ENCODE peak calls at places on chromosomes 7 and 10, in nine cellular contexts. One of them, this sample, is unnamed.

GRCh38 chr10:129853236-129853946 is 110.7 kb downstream of the EBF3 start:
- DNase-seq in neural progenitor cell: no peak
- DNase-seq in hepatocyte: peak; percentile 64
- DNase-seq in suprapubic skin: no peak
- DNase-seq in GM23248: peak; percentile 40
- DNase-seq in RWPE1: peak; percentile 33
- DNase-seq in left ventricle myocardium inferior: no peak
- DNase-seq in tibial artery: no peak
- DNase-seq in endodermal cell: no peak
- DNase-seq in this sample: no peak

GRCh38 chr7:148935451-148935850 is 51.4 kb upstream of the EZH2 start:
- DNase-seq in neural progenitor cell: no peak
- DNase-seq in hepatocyte: no peak
- DNase-seq in suprapubic skin: no peak
- DNase-seq in GM23248: no peak
- DNase-seq in RWPE1: no peak
- DNase-seq in left ventricle myocardium inferior: no peak
- DNase-seq in tibial artery: peak; percentile 52
- DNase-seq in endodermal cell: no peak
- DNase-seq in this sample: no peak

GRCh38 chr7:64494912-64495461 is 67.9 kb downstream of the ZNF680 start:
- DNase-seq in neural progenitor cell: no peak
- DNase-seq in hepatocyte: no peak
- DNase-seq in suprapubic skin: no peak
- DNase-seq in GM23248: peak; percentile 56
- DNase-seq in RWPE1: no peak
- DNase-seq in left ventricle myocardium inferior: no peak
- DNase-seq in tibial artery: no peak
- DNase-seq in endodermal cell: no peak
- DNase-seq in this sample: no peak

GRCh38 chr7:114925443-114925842 is 3.5 kb downstream of the MDFIC start:
- DNase-seq in neural progenitor cell: no peak
- DNase-seq in hepatocyte: no peak
- DNase-seq in suprapubic skin: no peak
- DNase-seq in GM23248: no peak
- DNase-seq in RWPE1: no peak
- DNase-seq in left ventricle myocardium inferior: no peak
- DNase-seq in tibial artery: no peak
- DNase-seq in endodermal cell: no peak
- DNase-seq in this sample: no peak

GRCh38 chr7:50838675-50839377 is 56.1 kb upstream of the GRB10 start:
- DNase-seq in neural progenitor cell: no peak
- DNase-seq in hepatocyte: no peak
- DNase-seq in suprapubic skin: no peak
- DNase-seq in GM23248: peak; percentile 93
- DNase-seq in RWPE1: peak; percentile 59
- DNase-seq in left ventricle myocardium inferior: peak; percentile 44
- DNase-seq in tibial artery: peak; percentile 77
- DNase-seq in endodermal cell: no peak
- DNase-seq in this sample: peak; percentile 96

GRCh38 chr7:17584822-17585221 is 286.4 kb downstream of the AHR start:
- DNase-seq in neural progenitor cell: no peak
- DNase-seq in hepatocyte: no peak
- DNase-seq in suprapubic skin: no peak
- DNase-seq in GM23248: peak; percentile 38
- DNase-seq in RWPE1: no peak
- DNase-seq in left ventricle myocardium inferior: no peak
- DNase-seq in tibial artery: no peak
- DNase-seq in endodermal cell: no peak
- DNase-seq in this sample: peak; percentile 11

GRCh38 chr10:63628526-63629362 is 107.5 kb downstream of the REEP3 start:
- DNase-seq in neural progenitor cell: peak; percentile 77
- DNase-seq in hepatocyte: peak; percentile 78
- DNase-seq in suprapubic skin: peak; percentile 73
- DNase-seq in GM23248: peak; percentile 63
- DNase-seq in RWPE1: peak; percentile 40
- DNase-seq in left ventricle myocardium inferior: peak; percentile 68
- DNase-seq in tibial artery: peak; percentile 73
- DNase-seq in endodermal cell: peak; percentile 69
- DNase-seq in this sample: peak; percentile 28

GRCh38 chr10:69438531-69439349 is 12.5 kb upstream of the TSPAN15 start:
- DNase-seq in neural progenitor cell: no peak
- DNase-seq in hepatocyte: peak; percentile 72
- DNase-seq in suprapubic skin: peak; percentile 29
- DNase-seq in GM23248: peak; percentile 83
- DNase-seq in RWPE1: peak; percentile 83
- DNase-seq in left ventricle myocardium inferior: no peak
- DNase-seq in tibial artery: no peak
- DNase-seq in endodermal cell: no peak
- DNase-seq in this sample: peak; percentile 14

GRCh38 chr10:43225787-43226153 is 41.1 kb downstream of the RASGEF1A start:
- DNase-seq in neural progenitor cell: no peak
- DNase-seq in hepatocyte: no peak
- DNase-seq in suprapubic skin: peak; percentile 35
- DNase-seq in GM23248: no peak
- DNase-seq in RWPE1: no peak
- DNase-seq in left ventricle myocardium inferior: peak; percentile 6
- DNase-seq in tibial artery: no peak
- DNase-seq in endodermal cell: no peak
- DNase-seq in this sample: no peak

GRCh38 chr10:91034494-91035157 is 113.7 kb upstream of the ANKRD1 start:
- DNase-seq in neural progenitor cell: peak; percentile 50
- DNase-seq in hepatocyte: peak; percentile 56
- DNase-seq in suprapubic skin: peak; percentile 82
- DNase-seq in GM23248: peak; percentile 44
- DNase-seq in RWPE1: peak; percentile 26
- DNase-seq in left ventricle myocardium inferior: peak; percentile 70
- DNase-seq in tibial artery: peak; percentile 87
- DNase-seq in endodermal cell: no peak
- DNase-seq in this sample: no peak

GRCh38 chr7:44622342-44623151 is 16.1 kb downstream of the OGDH start:
- DNase-seq in neural progenitor cell: no peak
- DNase-seq in hepatocyte: peak; percentile 37
- DNase-seq in suprapubic skin: no peak
- DNase-seq in GM23248: peak; percentile 34
- DNase-seq in RWPE1: peak; percentile 24
- DNase-seq in left ventricle myocardium inferior: no peak
- DNase-seq in tibial artery: no peak
- DNase-seq in endodermal cell: no peak
- DNase-seq in this sample: no peak

GRCh38 chr10:26755443-26755903 is 58.0 kb downstream of the PDSS1 start:
- DNase-seq in neural progenitor cell: peak; percentile 7
- DNase-seq in hepatocyte: peak; percentile 23
- DNase-seq in suprapubic skin: no peak
- DNase-seq in GM23248: peak; percentile 54
- DNase-seq in RWPE1: peak; percentile 46
- DNase-seq in left ventricle myocardium inferior: no peak
- DNase-seq in tibial artery: no peak
- DNase-seq in endodermal cell: peak; percentile 55
- DNase-seq in this sample: peak; percentile 27

GRCh38 chr7:12287886-12288285 is 76.8 kb downstream of the TMEM106B start:
- DNase-seq in neural progenitor cell: no peak
- DNase-seq in hepatocyte: no peak
- DNase-seq in suprapubic skin: no peak
- DNase-seq in GM23248: no peak
- DNase-seq in RWPE1: no peak
- DNase-seq in left ventricle myocardium inferior: no peak
- DNase-seq in tibial artery: no peak
- DNase-seq in endodermal cell: no peak
- DNase-seq in this sample: no peak

DNA sequence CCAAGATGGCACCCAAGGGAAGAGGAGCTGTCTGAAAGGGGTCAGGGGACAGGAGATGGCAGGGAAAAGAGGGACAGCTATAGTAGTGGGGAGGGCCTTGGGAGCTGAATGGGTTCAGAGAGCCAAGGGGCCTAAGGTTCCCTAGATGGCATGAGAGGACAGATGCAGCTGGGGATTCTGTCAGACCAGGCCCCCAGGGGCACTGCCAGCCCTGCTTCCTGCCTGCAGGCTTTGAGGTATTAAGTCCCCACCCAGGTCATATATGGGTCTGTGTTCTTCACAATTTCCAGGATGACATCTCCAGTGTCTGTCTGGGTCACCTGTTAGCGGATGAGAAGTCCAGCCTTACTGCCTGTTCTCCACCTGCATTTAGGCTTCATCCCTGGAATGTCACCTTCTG is 56.7 kb downstream of the NEURL1 start:
- DNase-seq in neural progenitor cell: no peak
- DNase-seq in hepatocyte: no peak
- DNase-seq in suprapubic skin: no peak
- DNase-seq in GM23248: no peak
- DNase-seq in RWPE1: no peak
- DNase-seq in left ventricle myocardium inferior: no peak
- DNase-seq in tibial artery: no peak
- DNase-seq in endodermal cell: no peak
- DNase-seq in this sample: no peak
- H3K27ac ChIP-seq in neural progenitor cell: no peak overlapping the region
- H3K27ac ChIP-seq in hepatocyte: no peak overlapping the region
- H3K27ac ChIP-seq in suprapubic skin: no peak overlapping the region
- H3K27ac ChIP-seq in GM23248: no peak overlapping the region
- H3K27ac ChIP-seq in RWPE1: no peak overlapping the region
- H3K27ac ChIP-seq in left ventricle myocardium inferior: no peak overlapping the region
- H3K27ac ChIP-seq in tibial artery: no peak overlapping the region
- H3K27ac ChIP-seq in endodermal cell: no peak overlapping the region
- H3K27ac ChIP-seq in this sample: no peak overlapping the region

GRCh38 chr10:61921143-61921542 is 19.6 kb downstream of the ARID5B start:
- DNase-seq in neural progenitor cell: no peak
- DNase-seq in hepatocyte: no peak
- DNase-seq in suprapubic skin: no peak
- DNase-seq in GM23248: no peak
- DNase-seq in RWPE1: no peak
- DNase-seq in left ventricle myocardium inferior: no peak
- DNase-seq in tibial artery: no peak
- DNase-seq in endodermal cell: no peak
- DNase-seq in this sample: no peak

GRCh38 chr10:61919646-61920215 is 18.2 kb downstream of the ARID5B start:
- DNase-seq in neural progenitor cell: no peak
- DNase-seq in hepatocyte: no peak
- DNase-seq in suprapubic skin: no peak
- DNase-seq in GM23248: no peak
- DNase-seq in RWPE1: no peak
- DNase-seq in left ventricle myocardium inferior: no peak
- DNase-seq in tibial artery: no peak
- DNase-seq in endodermal cell: no peak
- DNase-seq in this sample: no peak

GRCh38 chr10:61918140-61918539 is 16.6 kb downstream of the ARID5B start:
- DNase-seq in neural progenitor cell: no peak
- DNase-seq in hepatocyte: no peak
- DNase-seq in suprapubic skin: no peak
- DNase-seq in GM23248: no peak
- DNase-seq in RWPE1: no peak
- DNase-seq in left ventricle myocardium inferior: no peak
- DNase-seq in tibial artery: no peak
- DNase-seq in endodermal cell: no peak
- DNase-seq in this sample: no peak

GRCh38 chr10:61918989-61919388 is 17.5 kb downstream of the ARID5B start:
- DNase-seq in neural progenitor cell: no peak
- DNase-seq in hepatocyte: no peak
- DNase-seq in suprapubic skin: no peak
- DNase-seq in GM23248: no peak
- DNase-seq in RWPE1: no peak
- DNase-seq in left ventricle myocardium inferior: no peak
- DNase-seq in tibial artery: no peak
- DNase-seq in endodermal cell: no peak
- DNase-seq in this sample: no peak

DNA sequence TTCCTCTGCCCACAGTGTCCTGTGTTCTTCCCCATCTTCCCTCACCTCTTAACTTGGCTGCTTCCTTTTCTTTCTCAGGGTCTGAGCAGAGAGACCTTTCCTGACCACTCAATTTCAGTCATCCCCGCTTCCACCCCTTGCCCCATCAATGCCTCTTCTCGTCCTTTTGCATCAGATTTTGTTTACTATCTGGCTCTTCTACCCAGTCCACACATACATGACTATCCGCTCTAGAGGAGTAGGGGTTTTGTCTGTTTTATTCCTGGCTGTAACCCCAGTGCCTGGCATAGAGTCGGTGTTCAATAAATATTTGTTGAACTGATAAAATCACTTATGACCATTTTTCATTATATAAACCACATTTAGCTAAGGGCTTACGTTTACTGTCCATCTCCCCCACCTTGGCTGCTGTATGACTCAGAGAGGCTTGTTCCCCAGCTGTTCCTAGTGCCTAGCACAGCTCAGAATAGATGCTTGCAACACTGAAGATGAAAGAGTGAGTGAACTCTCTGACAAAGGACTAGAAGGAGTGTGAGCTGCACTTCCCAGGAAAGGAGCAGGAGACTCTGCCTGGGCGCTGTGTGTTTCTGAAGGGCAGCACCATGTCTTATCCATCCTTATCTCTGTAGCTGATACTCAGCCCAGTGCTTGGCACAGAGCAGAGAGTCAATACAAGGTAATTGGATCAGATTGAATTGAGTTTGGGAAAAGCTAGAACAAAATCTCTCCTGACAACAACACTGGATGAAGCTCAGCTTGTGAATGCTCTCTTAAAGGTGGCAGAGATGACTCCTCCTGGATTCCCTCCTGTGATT is 21.9 kb downstream of the ARID5B start:
- DNase-seq in neural progenitor cell: no peak
- DNase-seq in hepatocyte: no peak
- DNase-seq in suprapubic skin: no peak
- DNase-seq in GM23248: peak; percentile 73
- DNase-seq in RWPE1: no peak
- DNase-seq in left ventricle myocardium inferior: no peak
- DNase-seq in tibial artery: no peak
- DNase-seq in endodermal cell: no peak
- DNase-seq in this sample: peak; percentile 40
- H3K27ac ChIP-seq in neural progenitor cell: no peak overlapping the region
- H3K27ac ChIP-seq in hepatocyte: peak overlapping the region; percentile 9
- H3K27ac ChIP-seq in suprapubic skin: no peak overlapping the region
- H3K27ac ChIP-seq in GM23248: no peak overlapping the region
- H3K27ac ChIP-seq in RWPE1: no peak overlapping the region
- H3K27ac ChIP-seq in left ventricle myocardium inferior: no peak overlapping the region
- H3K27ac ChIP-seq in tibial artery: no peak overlapping the region
- H3K27ac ChIP-seq in endodermal cell: no peak overlapping the region
- H3K27ac ChIP-seq in this sample: no peak overlapping the region

DNA sequence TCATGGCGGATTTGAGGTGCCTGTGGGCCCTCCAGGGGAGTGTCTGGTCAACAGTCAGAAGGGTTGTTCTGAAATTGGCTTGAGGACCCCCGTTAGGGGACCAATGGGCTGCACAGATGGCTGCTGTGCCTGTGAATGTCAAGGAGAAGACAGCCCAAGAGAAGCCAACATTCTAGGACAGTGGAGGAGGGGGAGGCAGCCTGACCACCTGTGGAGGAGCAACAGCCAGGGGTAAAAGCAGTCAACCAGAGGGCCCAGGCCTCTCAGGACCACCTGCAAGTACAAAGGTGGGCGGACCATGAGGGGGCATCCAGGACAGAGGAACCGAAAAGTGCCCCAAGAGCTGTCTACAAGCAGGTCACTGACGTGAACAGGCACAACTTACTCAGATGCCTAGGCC is 76.6 kb downstream of the VSTM4 start:
- DNase-seq in neural progenitor cell: no peak
- DNase-seq in hepatocyte: no peak
- DNase-seq in suprapubic skin: no peak
- DNase-seq in GM23248: no peak
- DNase-seq in RWPE1: no peak
- DNase-seq in left ventricle myocardium inferior: no peak
- DNase-seq in tibial artery: no peak
- DNase-seq in endodermal cell: peak; percentile 20
- DNase-seq in this sample: no peak
- H3K27ac ChIP-seq in neural progenitor cell: no peak overlapping the region
- H3K27ac ChIP-seq in hepatocyte: no peak overlapping the region
- H3K27ac ChIP-seq in suprapubic skin: no peak overlapping the region
- H3K27ac ChIP-seq in GM23248: no peak overlapping the region
- H3K27ac ChIP-seq in RWPE1: no peak overlapping the region
- H3K27ac ChIP-seq in left ventricle myocardium inferior: no peak overlapping the region
- H3K27ac ChIP-seq in tibial artery: no peak overlapping the region
- H3K27ac ChIP-seq in endodermal cell: no peak overlapping the region
- H3K27ac ChIP-seq in this sample: no peak overlapping the region

GRCh38 chr10:24465899-24466615 is 257.1 kb downstream of the KIAA1217 start:
- DNase-seq in neural progenitor cell: no peak
- DNase-seq in hepatocyte: peak; percentile 83
- DNase-seq in suprapubic skin: no peak
- DNase-seq in GM23248: peak; percentile 96
- DNase-seq in RWPE1: peak; percentile 90
- DNase-seq in left ventricle myocardium inferior: no peak
- DNase-seq in tibial artery: no peak
- DNase-seq in endodermal cell: no peak
- DNase-seq in this sample: peak; percentile 93
- H3K27ac ChIP-seq in neural progenitor cell: no peak overlapping the region
- H3K27ac ChIP-seq in hepatocyte: peak overlapping the region; percentile 97
- H3K27ac ChIP-seq in suprapubic skin: peak overlapping the region; percentile 84
- H3K27ac ChIP-seq in GM23248: peak overlapping the region; percentile 92
- H3K27ac ChIP-seq in RWPE1: peak overlapping the region; percentile 95
- H3K27ac ChIP-seq in left ventricle myocardium inferior: peak overlapping the region; percentile 28
- H3K27ac ChIP-seq in tibial artery: no peak overlapping the region
- H3K27ac ChIP-seq in endodermal cell: no peak overlapping the region
- H3K27ac ChIP-seq in this sample: peak overlapping the region; percentile 92

This sample was measured in brain microvascular endothelial cell.